ENCODE peak calls at places on chromosomes 13 and 19, in five cellular contexts. T is IMR-90; M is breast epithelium; O is T-helper 1 cell; G is activated CD4-positive, alpha-beta memory T cell treated with anti-CD3 and anti-CD28 coated beads, Interleukin-2, amount 10 ng/mL, durations not matched to agents 7 days and 5 days. L is an unnamed sample.

GRCh38 chr19:15323496-15324235 is 8.7 kb downstream of the BRD4 start:
- DNase-seq in T (peak), M (peak), O (no peak), G (no peak), L (no peak)

GRCh38 chr19:4744451-4745170 is 21.0 kb upstream of the DPP9 start:
- DNase-seq in T (peak), M (peak), O (no peak), G (no peak), L (no peak)

GRCh38 chr19:5775668-5776309 is 8.8 kb downstream of the PRR22 start:
- DNase-seq in T (peak), M (no peak), O (no peak), G (no peak), L (no peak)

GRCh38 chr13:114105351-114106225 is 26.8 kb downstream of the RASA3 start:
- DNase-seq in T (no peak), M (no peak), O (no peak), G (no peak), L (no peak)

GRCh38 chr19:18156841-18157464 is 4.0 kb downstream of the PIK3R2 start:
- DNase-seq in T (peak), M (peak), O (no peak), G (no peak), L (no peak)

GRCh38 chr19:36030264-36031148 is 2.2 kb downstream of the CLIP3 start:
- DNase-seq in T (peak), M (no peak), O (no peak), G (no peak), L (no peak)

GRCh38 chr13:77492982-77493381 is 42.5 kb upstream of the SCEL start:
- DNase-seq in T (no peak), M (no peak), O (no peak), G (no peak), L (no peak)

GRCh38 chr19:13225973-13226865 is 76.0 kb downstream of the IER2 start:
- DNase-seq in T (no peak), M (no peak), O (no peak), G (no peak), L (no peak)

GRCh38 chr13:33017410-33017929 is 1.2 kb downstream of the KL start:
- DNase-seq in T (peak), M (no peak), O (no peak), G (peak), L (no peak)

GRCh38 chr13:50276550-50276949 is 261.3 kb downstream of the KCNRG start:
- DNase-seq in T (no peak), M (no peak), O (no peak), G (no peak), L (no peak)

GRCh38 chr19:35142531-35143230 is 374 bp upstream of the FXYD7 start:
- DNase-seq in T (no peak), M (no peak), O (peak), G (peak), L (peak)

GRCh38 chr13:110685305-110685704 is 20.6 kb downstream of the CARS2 start:
- DNase-seq in T (peak), M (no peak), O (no peak), G (no peak), L (no peak)

GRCh38 chr13:101711307-101712025 is 259.0 kb downstream of the ITGBL1 start:
- DNase-seq in T (no peak), M (no peak), O (no peak), G (no peak), L (no peak)

GRCh38 chr13:39913339-39913738 is 257.9 kb downstream of the COG6 start:
- DNase-seq in T (no peak), M (no peak), O (no peak), G (no peak), L (no peak)

GRCh38 chr13:23667750-23668149 is 97.5 kb downstream of the TNFRSF19 start:
- DNase-seq in T (no peak), M (no peak), O (no peak), G (no peak), L (no peak)

GRCh38 chr13:21465710-21466160 is 6.6 kb upstream of the ZDHHC20 start:
- DNase-seq in T (no peak), M (no peak), O (no peak), G (no peak), L (no peak)

GRCh38 chr13:30805603-30806011 is 70.3 kb downstream of the ALOX5AP start:
- DNase-seq in T (peak), M (peak), O (no peak), G (no peak), L (no peak)

GRCh38 chr19:33469171-33470039 is 52.2 kb downstream of the PEPD start:
- DNase-seq in T (no peak), M (no peak), O (no peak), G (no peak), L (no peak)

GRCh38 chr19:35899547-35900214 is 659 bp downstream of the NFKBID start:
- DNase-seq in T (peak), M (peak), O (peak), G (peak), L (peak)

GRCh38 chr19:45809643-45810159 is 5.4 kb downstream of the RSPH6A start:
- DNase-seq in T (peak), M (no peak), O (no peak), G (no peak), L (peak)

GRCh38 chr19:2315818-2316353 is 7.9 kb upstream of the LINGO3 start:
- DNase-seq in T (peak), M (no peak), O (no peak), G (peak), L (no peak)

GRCh38 chr13:27040826-27041108 is 130.8 kb downstream of the USP12 start:
- DNase-seq in T (no peak), M (no peak), O (no peak), G (no peak), L (no peak)

GRCh38 chr19:31135841-31136240 is 213.4 kb downstream of the TSHZ3 start:
- DNase-seq in T (peak), M (no peak), O (no peak), G (no peak), L (no peak)

GRCh38 chr13:51797664-51798488 is 6.1 kb downstream of the DHRS12 start:
- DNase-seq in T (peak), M (peak), O (no peak), G (peak), L (peak)

GRCh38 chr13:108915634-108916497 is 286.5 kb downstream of the MYO16 start:
- DNase-seq in T (peak), M (peak), O (peak), G (peak), L (peak)

GRCh38 chr19:14023404-14024235 is 4.3 kb upstream of the RLN3 start:
- DNase-seq in T (peak), M (no peak), O (no peak), G (no peak), L (no peak)

GRCh38 chr19:35155441-35155840 is 906 bp downstream of the FXYD5 start:
- DNase-seq in T (no peak), M (no peak), O (no peak), G (peak), L (no peak)

GRCh38 chr19:7456964-7457541 is 31.8 kb downstream of the PEX11G start:
- DNase-seq in T (no peak), M (no peak), O (no peak), G (no peak), L (no peak)

GRCh38 chr13:48000559-48001126 is 430 bp downstream of the SUCLA2 start:
- DNase-seq in T (peak), M (no peak), O (no peak), G (no peak), L (no peak)